ENCODE peak calls at places on chromosomes 5 and 9, in four cellular contexts. One of them, this sample, is unnamed.

GRCh38 chr9:91234523-91234922 is 127.2 kb downstream of the AUH start:
- DNase-seq in K562: no peak
- DNase-seq in GM12891: no peak
- DNase-seq in GM12878: no peak
- DNase-seq in this sample: no peak

GRCh38 chr9:72362118-72362531 is 2.9 kb downstream of the ZFAND5 start:
- DNase-seq in K562: no peak
- DNase-seq in GM12891: no peak
- DNase-seq in GM12878: no peak
- DNase-seq in this sample: no peak

GRCh38 chr5:168072665-168073064 is 218.8 kb upstream of the WWC1 start:
- DNase-seq in K562: no peak
- DNase-seq in GM12891: no peak
- DNase-seq in GM12878: no peak
- DNase-seq in this sample: no peak

GRCh38 chr5:162248107-162248713 is 180.6 kb downstream of the GABRG2 start:
- DNase-seq in K562: peak
- DNase-seq in GM12891: peak
- DNase-seq in GM12878: no peak
- DNase-seq in this sample: peak

GRCh38 chr9:76216161-76216649 is 178.0 kb downstream of the RFK start:
- DNase-seq in K562: no peak
- DNase-seq in GM12891: no peak
- DNase-seq in GM12878: no peak
- DNase-seq in this sample: no peak

GRCh38 chr5:19496056-19496455 is 491.9 kb downstream of the CDH18 start:
- DNase-seq in K562: no peak
- DNase-seq in GM12891: no peak
- DNase-seq in GM12878: no peak
- DNase-seq in this sample: no peak

GRCh38 chr5:140267559-140268018 is 35.3 kb downstream of the PFDN1 start:
- DNase-seq in K562: no peak
- DNase-seq in GM12891: no peak
- DNase-seq in GM12878: no peak
- DNase-seq in this sample: no peak

GRCh38 chr5:172093965-172094364 is 87.5 kb upstream of the FBXW11 start:
- DNase-seq in K562: no peak
- DNase-seq in GM12891: no peak
- DNase-seq in GM12878: no peak
- DNase-seq in this sample: no peak

GRCh38 chr9:133741716-133742115 is 3.6 kb upstream of the SARDH start:
- DNase-seq in K562: no peak
- DNase-seq in GM12891: no peak
- DNase-seq in GM12878: no peak
- DNase-seq in this sample: no peak

GRCh38 chr5:39624268-39624886 is 199.6 kb upstream of the DAB2 start:
- DNase-seq in K562: no peak
- DNase-seq in GM12891: no peak
- DNase-seq in GM12878: peak
- DNase-seq in this sample: no peak

GRCh38 chr5:126363658-126364057 is 59.6 kb upstream of the GRAMD2B start:
- DNase-seq in K562: no peak
- DNase-seq in GM12891: no peak
- DNase-seq in GM12878: no peak
- DNase-seq in this sample: no peak

GRCh38 chr9:112485574-112485973 is 1.1 kb upstream of the KIAA1958 start:
- DNase-seq in K562: no peak
- DNase-seq in GM12891: no peak
- DNase-seq in GM12878: no peak
- DNase-seq in this sample: no peak

GRCh38 chr5:72459089-72459661 is 48.0 kb downstream of the ZNF366 start:
- DNase-seq in K562: no peak
- DNase-seq in GM12891: no peak
- DNase-seq in GM12878: peak
- DNase-seq in this sample: no peak

GRCh38 chr5:8598996-8599395 is 730.0 kb downstream of the MTRR start:
- DNase-seq in K562: no peak
- DNase-seq in GM12891: no peak
- DNase-seq in GM12878: no peak
- DNase-seq in this sample: no peak

GRCh38 chr5:142925795-142926194 is 155.6 kb downstream of the ARHGAP26 start:
- DNase-seq in K562: no peak
- DNase-seq in GM12891: no peak
- DNase-seq in GM12878: no peak
- DNase-seq in this sample: no peak

GRCh38 chr9:94697972-94698581 is 28.4 kb upstream of the AOPEP start:
- DNase-seq in K562: no peak
- DNase-seq in GM12891: no peak
- DNase-seq in GM12878: no peak
- DNase-seq in this sample: no peak

GRCh38 chr9:134059188-134059641 is 8.6 kb downstream of the BRD3 start:
- DNase-seq in K562: no peak
- DNase-seq in GM12891: no peak
- DNase-seq in GM12878: no peak
- DNase-seq in this sample: peak

GRCh38 chr9:357560-357959 is 142.9 kb downstream of the DOCK8 start:
- DNase-seq in K562: peak
- DNase-seq in GM12891: no peak
- DNase-seq in GM12878: no peak
- DNase-seq in this sample: no peak

GRCh38 chr5:59673438-59674058 is 220.0 kb downstream of the PDE4D start:
- DNase-seq in K562: peak
- DNase-seq in GM12891: no peak
- DNase-seq in GM12878: no peak
- DNase-seq in this sample: no peak

GRCh38 chr5:156042726-156043125 is 284.2 kb upstream of the SGCD start:
- DNase-seq in K562: no peak
- DNase-seq in GM12891: no peak
- DNase-seq in GM12878: no peak
- DNase-seq in this sample: no peak

GRCh38 chr5:169097374-169097831 is 203.5 kb downstream of the SLIT3 start:
- DNase-seq in K562: no peak
- DNase-seq in GM12891: no peak
- DNase-seq in GM12878: no peak
- DNase-seq in this sample: no peak

GRCh38 chr5:10632110-10632903 is 68.4 kb downstream of the ANKRD33B start:
- DNase-seq in K562: no peak
- DNase-seq in GM12891: peak
- DNase-seq in GM12878: peak
- DNase-seq in this sample: peak

GRCh38 chr5:18393546-18393945 is 759.3 kb downstream of the TAF11L14 start:
- DNase-seq in K562: no peak
- DNase-seq in GM12891: no peak
- DNase-seq in GM12878: no peak
- DNase-seq in this sample: no peak

GRCh38 chr9:108599571-108599970 is 256.2 kb downstream of the ACTL7B start:
- DNase-seq in K562: no peak
- DNase-seq in GM12891: no peak
- DNase-seq in GM12878: no peak
- DNase-seq in this sample: no peak

GRCh38 chr5:1298067-1298551 is 3.2 kb upstream of the TERT start:
- DNase-seq in K562: no peak
- DNase-seq in GM12891: no peak
- DNase-seq in GM12878: no peak
- DNase-seq in this sample: no peak
- TF ChIP-seq TAF1 in K562: no peak
- TF ChIP-seq TAF1 in GM12891: no peak
- TF ChIP-seq TAF1 in GM12878: no peak
- TF ChIP-seq TAF1 in this sample: no peak

DNA sequence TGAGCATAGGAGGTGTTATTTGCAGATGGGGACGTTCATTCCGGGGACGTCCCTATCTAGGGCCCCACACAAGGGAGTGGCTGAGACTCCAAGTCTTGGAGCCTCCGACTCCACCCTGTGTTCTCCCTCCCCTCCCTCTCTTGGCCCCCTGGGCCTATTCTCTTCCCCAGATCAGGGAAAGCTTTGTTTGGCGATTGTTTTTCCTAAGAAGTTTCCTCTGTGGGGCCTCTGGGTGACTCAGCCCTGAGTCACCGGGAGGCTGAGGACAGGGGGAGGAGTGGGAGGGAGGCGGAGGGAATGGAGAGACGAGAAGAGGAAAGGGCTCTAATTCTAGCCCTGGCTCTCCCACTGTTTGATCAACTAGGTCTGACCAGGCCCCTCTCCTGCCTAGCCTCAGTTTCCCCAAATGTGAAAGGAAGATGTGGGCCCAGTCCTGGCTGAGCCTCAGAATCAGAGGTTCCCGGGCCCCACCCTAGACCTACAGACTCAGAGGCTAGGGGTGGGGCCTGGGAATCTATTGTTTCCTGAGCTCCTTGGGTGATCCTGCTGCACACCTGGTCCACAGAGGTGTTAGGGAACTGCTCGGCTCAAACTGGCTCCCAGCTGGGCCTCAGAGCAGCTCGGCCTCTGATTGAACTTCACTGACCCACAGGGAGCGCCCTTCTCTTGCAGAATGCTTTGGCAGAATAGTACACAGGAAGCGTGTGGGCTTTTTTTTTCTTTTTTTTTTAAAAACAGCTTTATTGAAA is 19.2 kb downstream of the GSN start:
- DNase-seq in K562: peak
- DNase-seq in GM12891: no peak
- DNase-seq in GM12878: no peak
- DNase-seq in this sample: no peak
- TF ChIP-seq POLR2A in K562: peak
- TF ChIP-seq POLR2A in GM12891: no peak
- TF ChIP-seq POLR2A in GM12878: no peak
- TF ChIP-seq POLR2A in this sample: no peak

GRCh38 chr5:119016125-119016774 is 27.9 kb upstream of the DTWD2 start:
- DNase-seq in K562: no peak
- DNase-seq in GM12891: no peak
- DNase-seq in GM12878: no peak
- DNase-seq in this sample: no peak
- TF ChIP-seq TAF1 in K562: no peak
- TF ChIP-seq TAF1 in GM12891: no peak
- TF ChIP-seq TAF1 in GM12878: no peak
- TF ChIP-seq TAF1 in this sample: no peak

DNA sequence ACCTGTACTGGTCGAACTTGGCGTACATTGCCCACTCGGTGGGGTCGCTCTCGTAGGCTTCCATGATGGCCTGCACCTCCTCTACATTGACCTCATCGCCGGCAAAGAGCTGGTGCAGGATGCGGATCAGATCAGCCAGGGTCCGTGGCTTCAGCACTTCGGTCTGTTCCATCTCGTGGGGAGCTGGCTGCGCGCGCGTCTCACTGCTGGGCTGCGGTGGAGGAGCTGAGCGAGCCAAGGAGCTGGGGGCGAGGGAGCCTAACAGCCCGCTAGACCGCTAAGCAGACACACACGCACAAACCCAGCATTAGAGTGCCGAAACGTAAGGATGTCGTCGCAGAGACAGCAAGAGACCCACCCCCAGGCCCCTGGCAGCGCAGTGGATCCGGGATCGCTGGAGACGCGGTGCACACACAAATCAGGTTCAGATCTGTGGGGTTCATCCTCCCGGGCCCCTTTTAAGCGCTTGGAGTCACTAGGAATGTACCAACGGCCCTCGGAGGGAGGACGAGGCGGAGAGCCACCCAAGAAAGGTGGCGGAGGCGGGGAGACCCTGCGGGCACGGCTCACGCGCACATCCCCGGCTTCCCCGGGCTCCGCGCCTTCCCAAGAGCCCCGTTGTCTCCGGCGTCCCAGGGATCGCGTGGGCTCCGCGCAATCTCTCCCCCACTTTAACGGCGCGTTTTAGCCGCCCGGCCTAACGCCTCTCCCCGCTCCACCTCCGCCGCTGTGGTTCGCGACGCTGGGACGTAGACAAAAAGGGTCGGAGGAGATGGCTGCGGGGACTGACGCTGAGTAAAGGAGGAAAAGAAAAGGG is at the start of gene CDO1:
- DNase-seq in K562: no peak
- DNase-seq in GM12891: peak
- DNase-seq in GM12878: no peak
- DNase-seq in this sample: peak
- TF ChIP-seq POLR2A in K562: no peak
- TF ChIP-seq POLR2A in GM12891: no peak
- TF ChIP-seq POLR2A in GM12878: no peak
- TF ChIP-seq POLR2A in this sample: no peak

GRCh38 chr5:132227485-132228240 is at the start of gene P4HA2:
- DNase-seq in K562: peak
- DNase-seq in GM12891: peak
- DNase-seq in GM12878: no peak
- DNase-seq in this sample: peak
- TF ChIP-seq TAF1 in K562: peak
- TF ChIP-seq TAF1 in GM12891: no peak
- TF ChIP-seq TAF1 in GM12878: no peak
- TF ChIP-seq TAF1 in this sample: no peak

GRCh38 chr9:128495804-128496417 is 8.6 kb upstream of the GLE1 start:
- DNase-seq in K562: no peak
- DNase-seq in GM12891: no peak
- DNase-seq in GM12878: no peak
- DNase-seq in this sample: no peak

GRCh38 chr9:128494743-128495124 is 9.8 kb upstream of the GLE1 start:
- DNase-seq in K562: no peak
- DNase-seq in GM12891: no peak
- DNase-seq in GM12878: no peak
- DNase-seq in this sample: no peak

GRCh38 chr9:128493424-128493823 is 11.1 kb upstream of the GLE1 start:
- DNase-seq in K562: no peak
- DNase-seq in GM12891: no peak
- DNase-seq in GM12878: no peak
- DNase-seq in this sample: no peak

GRCh38 chr9:128497824-128498610 is 6.5 kb upstream of the GLE1 start:
- DNase-seq in K562: no peak
- DNase-seq in GM12891: no peak
- DNase-seq in GM12878: no peak
- DNase-seq in this sample: no peak

DNA sequence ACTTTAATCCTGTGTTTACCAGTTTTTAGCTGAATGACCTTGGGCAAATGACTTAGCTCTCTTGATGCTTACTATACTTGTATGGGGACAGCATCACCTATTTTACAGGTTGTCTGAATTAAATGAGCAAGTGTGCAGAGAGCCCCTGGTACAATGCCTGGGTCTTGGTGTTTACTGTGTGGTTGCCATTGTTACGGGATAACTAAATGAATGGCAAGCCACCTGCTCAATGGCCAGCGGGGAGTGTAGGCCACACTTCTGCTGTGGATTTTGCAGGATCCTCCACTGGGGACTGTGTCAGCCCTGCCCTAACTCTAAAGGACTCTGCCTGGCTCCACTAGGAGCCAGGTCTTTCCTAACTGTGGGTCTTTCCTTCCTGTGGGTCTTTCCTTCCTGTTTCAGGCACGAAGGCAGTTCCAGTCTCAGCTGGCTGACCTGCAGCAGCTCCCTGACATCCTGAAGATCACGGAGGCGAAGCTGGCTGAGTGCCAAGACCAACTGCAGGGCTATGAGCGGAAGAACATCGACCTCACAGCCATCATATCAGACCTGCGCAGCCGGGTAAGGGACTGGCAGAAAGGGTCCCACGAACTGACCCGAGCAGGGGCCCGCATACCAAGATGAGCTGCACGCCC is 10.3 kb upstream of the GLE1 start:
- DNase-seq in K562: peak
- DNase-seq in GM12891: no peak
- DNase-seq in GM12878: no peak
- DNase-seq in this sample: no peak
- TF ChIP-seq POLR2A in K562: no peak
- TF ChIP-seq POLR2A in GM12891: no peak
- TF ChIP-seq POLR2A in GM12878: no peak
- TF ChIP-seq POLR2A in this sample: no peak